ENCODE peak calls at places on chromosomes 11 and 22, in five cellular contexts. One of them, this sample, is unnamed.

GRCh38 chr22:27080191-27080590 is 422.8 kb downstream of the MIAT start:
- DNase-seq in fibroblast of mammary gland: no peak
- DNase-seq in AG04450: no peak
- DNase-seq in IMR-90: no peak
- DNase-seq in astrocyte of the cerebellum: no peak
- DNase-seq in this sample: no peak

GRCh38 chr11:92413757-92414513 is 189.3 kb downstream of the FAT3 start:
- DNase-seq in fibroblast of mammary gland: no peak
- DNase-seq in AG04450: no peak
- DNase-seq in IMR-90: no peak
- DNase-seq in astrocyte of the cerebellum: no peak
- DNase-seq in this sample: no peak

GRCh38 chr11:57370251-57370650 is 10.7 kb downstream of the PRG3 start:
- DNase-seq in fibroblast of mammary gland: peak
- DNase-seq in AG04450: no peak
- DNase-seq in IMR-90: peak
- DNase-seq in astrocyte of the cerebellum: no peak
- DNase-seq in this sample: no peak

GRCh38 chr22:26474687-26475086 is 8.9 kb downstream of the HPS4 start:
- DNase-seq in fibroblast of mammary gland: peak
- DNase-seq in AG04450: no peak
- DNase-seq in IMR-90: no peak
- DNase-seq in astrocyte of the cerebellum: no peak
- DNase-seq in this sample: no peak

GRCh38 chr11:64015935-64016468 is 19.7 kb upstream of the FLRT1 start:
- DNase-seq in fibroblast of mammary gland: no peak
- DNase-seq in AG04450: no peak
- DNase-seq in IMR-90: no peak
- DNase-seq in astrocyte of the cerebellum: no peak
- DNase-seq in this sample: no peak

GRCh38 chr11:36288442-36289225 is 590 bp downstream of the COMMD9 start:
- DNase-seq in fibroblast of mammary gland: no peak
- DNase-seq in AG04450: no peak
- DNase-seq in IMR-90: no peak
- DNase-seq in astrocyte of the cerebellum: no peak
- DNase-seq in this sample: no peak

GRCh38 chr11:13776134-13776815 is 107.8 kb downstream of the FAR1 start:
- DNase-seq in fibroblast of mammary gland: no peak
- DNase-seq in AG04450: no peak
- DNase-seq in IMR-90: no peak
- DNase-seq in astrocyte of the cerebellum: no peak
- DNase-seq in this sample: no peak

GRCh38 chr11:47595967-47596366 is 1.8 kb upstream of the C1QTNF4 start:
- DNase-seq in fibroblast of mammary gland: no peak
- DNase-seq in AG04450: no peak
- DNase-seq in IMR-90: no peak
- DNase-seq in astrocyte of the cerebellum: no peak
- DNase-seq in this sample: no peak

GRCh38 chr11:132962026-132962425 is 570.3 kb downstream of the OPCML start:
- DNase-seq in fibroblast of mammary gland: no peak
- DNase-seq in AG04450: peak
- DNase-seq in IMR-90: peak
- DNase-seq in astrocyte of the cerebellum: peak
- DNase-seq in this sample: no peak

GRCh38 chr22:46914916-46915894 is 152.8 kb downstream of the TBC1D22A start:
- DNase-seq in fibroblast of mammary gland: no peak
- DNase-seq in AG04450: no peak
- DNase-seq in IMR-90: no peak
- DNase-seq in astrocyte of the cerebellum: no peak
- DNase-seq in this sample: no peak

GRCh38 chr11:8828580-8829358 is 82.2 kb upstream of the AKIP1 start:
- DNase-seq in fibroblast of mammary gland: peak
- DNase-seq in AG04450: no peak
- DNase-seq in IMR-90: peak
- DNase-seq in astrocyte of the cerebellum: no peak
- DNase-seq in this sample: no peak

GRCh38 chr11:74506823-74507222 is 13.3 kb upstream of the LIPT2 start:
- DNase-seq in fibroblast of mammary gland: peak
- DNase-seq in AG04450: no peak
- DNase-seq in IMR-90: no peak
- DNase-seq in astrocyte of the cerebellum: no peak
- DNase-seq in this sample: no peak

GRCh38 chr11:10807629-10808552 is 835 bp downstream of the EIF4G2 start:
- DNase-seq in fibroblast of mammary gland: peak
- DNase-seq in AG04450: no peak
- DNase-seq in IMR-90: peak
- DNase-seq in astrocyte of the cerebellum: no peak
- DNase-seq in this sample: no peak

GRCh38 chr11:70170596-70171210 is 32.4 kb upstream of the FADD start:
- DNase-seq in fibroblast of mammary gland: no peak
- DNase-seq in AG04450: no peak
- DNase-seq in IMR-90: no peak
- DNase-seq in astrocyte of the cerebellum: no peak
- DNase-seq in this sample: no peak

GRCh38 chr11:33000181-33000580 is 15.5 kb upstream of the DEPDC7 start:
- DNase-seq in fibroblast of mammary gland: peak
- DNase-seq in AG04450: peak
- DNase-seq in IMR-90: peak
- DNase-seq in astrocyte of the cerebellum: peak
- DNase-seq in this sample: peak

GRCh38 chr11:11805228-11805627 is 36.5 kb upstream of the USP47 start:
- DNase-seq in fibroblast of mammary gland: no peak
- DNase-seq in AG04450: no peak
- DNase-seq in IMR-90: no peak
- DNase-seq in astrocyte of the cerebellum: no peak
- DNase-seq in this sample: no peak

GRCh38 chr22:27962268-27963191 is 43.5 kb upstream of the PITPNB start:
- DNase-seq in fibroblast of mammary gland: peak
- DNase-seq in AG04450: no peak
- DNase-seq in IMR-90: peak
- DNase-seq in astrocyte of the cerebellum: peak
- DNase-seq in this sample: no peak

GRCh38 chr11:75795276-75796090 is 19.5 kb upstream of the UVRAG start:
- DNase-seq in fibroblast of mammary gland: no peak
- DNase-seq in AG04450: no peak
- DNase-seq in IMR-90: no peak
- DNase-seq in astrocyte of the cerebellum: no peak
- DNase-seq in this sample: no peak

GRCh38 chr11:8826145-8826786 is 84.7 kb upstream of the AKIP1 start:
- DNase-seq in fibroblast of mammary gland: peak
- DNase-seq in AG04450: peak
- DNase-seq in IMR-90: peak
- DNase-seq in astrocyte of the cerebellum: no peak
- DNase-seq in this sample: no peak

GRCh38 chr22:40485813-40486610 is 115.6 kb downstream of the SGSM3 start:
- DNase-seq in fibroblast of mammary gland: peak
- DNase-seq in AG04450: no peak
- DNase-seq in IMR-90: peak
- DNase-seq in astrocyte of the cerebellum: peak
- DNase-seq in this sample: no peak

GRCh38 chr11:79287952-79288351 is 152.9 kb downstream of the TENM4 start:
- DNase-seq in fibroblast of mammary gland: no peak
- DNase-seq in AG04450: no peak
- DNase-seq in IMR-90: no peak
- DNase-seq in astrocyte of the cerebellum: no peak
- DNase-seq in this sample: no peak

GRCh38 chr22:47608421-47608820 is 846.0 kb downstream of the TBC1D22A start:
- DNase-seq in fibroblast of mammary gland: no peak
- DNase-seq in AG04450: no peak
- DNase-seq in IMR-90: no peak
- DNase-seq in astrocyte of the cerebellum: no peak
- DNase-seq in this sample: no peak

GRCh38 chr11:69638941-69639681 is 1.8 kb upstream of the CCND1 start:
- DNase-seq in fibroblast of mammary gland: peak
- DNase-seq in AG04450: peak
- DNase-seq in IMR-90: peak
- DNase-seq in astrocyte of the cerebellum: peak
- DNase-seq in this sample: peak

GRCh38 chr11:62601114-62601363 is 626 bp downstream of the MTA2 start:
- DNase-seq in fibroblast of mammary gland: no peak
- DNase-seq in AG04450: no peak
- DNase-seq in IMR-90: no peak
- DNase-seq in astrocyte of the cerebellum: no peak
- DNase-seq in this sample: no peak

GRCh38 chr11:134846776-134847722 is 435.0 kb upstream of the B3GAT1 start:
- DNase-seq in fibroblast of mammary gland: no peak
- DNase-seq in AG04450: no peak
- DNase-seq in IMR-90: no peak
- DNase-seq in astrocyte of the cerebellum: no peak
- DNase-seq in this sample: no peak

GRCh38 chr11:1729692-1730011 is 20.7 kb downstream of the IFITM10 start:
- DNase-seq in fibroblast of mammary gland: no peak
- DNase-seq in AG04450: no peak
- DNase-seq in IMR-90: no peak
- DNase-seq in astrocyte of the cerebellum: no peak
- DNase-seq in this sample: no peak

DNA sequence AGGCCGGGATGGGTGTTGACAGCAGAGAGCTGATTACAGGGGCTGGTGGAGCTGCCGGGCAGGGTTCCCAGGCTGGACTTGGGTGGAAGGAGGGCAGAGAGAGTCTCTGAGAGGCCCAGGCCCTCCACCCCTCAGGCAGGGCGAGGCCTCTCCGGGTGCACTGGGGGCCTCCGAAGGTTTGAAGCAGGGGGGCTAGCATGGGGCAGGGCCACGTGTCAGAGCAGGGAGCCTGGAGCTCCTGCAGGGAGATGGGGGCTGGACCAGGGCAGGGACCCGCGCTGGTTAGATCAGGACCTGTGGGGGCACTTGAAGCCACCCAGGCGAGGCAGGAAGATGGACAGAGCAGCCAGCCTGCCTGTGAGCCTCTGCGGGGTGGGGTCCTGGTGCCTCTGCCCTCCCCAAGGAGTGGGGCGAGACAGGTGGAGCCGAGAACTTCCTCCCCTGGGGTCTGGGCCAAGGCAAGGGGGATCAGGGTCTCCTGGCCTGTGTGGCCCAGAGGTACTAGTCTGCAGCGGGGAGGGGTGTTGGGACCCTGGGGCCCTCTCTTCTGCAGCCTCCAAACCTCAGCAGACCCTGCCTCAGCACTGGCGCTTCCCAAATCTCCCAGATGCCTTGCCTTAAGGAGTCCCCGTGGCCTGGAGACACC is 911 bp downstream of the PANX2 start:
- DNase-seq in fibroblast of mammary gland: no peak
- DNase-seq in AG04450: no peak
- DNase-seq in IMR-90: no peak
- DNase-seq in astrocyte of the cerebellum: no peak
- DNase-seq in this sample: no peak
- H3K4me3 ChIP-seq in fibroblast of mammary gland: no peak
- H3K4me3 ChIP-seq in AG04450: peak
- H3K4me3 ChIP-seq in IMR-90: peak
- H3K4me3 ChIP-seq in astrocyte of the cerebellum: no peak
- H3K4me3 ChIP-seq in this sample: no peak

DNA sequence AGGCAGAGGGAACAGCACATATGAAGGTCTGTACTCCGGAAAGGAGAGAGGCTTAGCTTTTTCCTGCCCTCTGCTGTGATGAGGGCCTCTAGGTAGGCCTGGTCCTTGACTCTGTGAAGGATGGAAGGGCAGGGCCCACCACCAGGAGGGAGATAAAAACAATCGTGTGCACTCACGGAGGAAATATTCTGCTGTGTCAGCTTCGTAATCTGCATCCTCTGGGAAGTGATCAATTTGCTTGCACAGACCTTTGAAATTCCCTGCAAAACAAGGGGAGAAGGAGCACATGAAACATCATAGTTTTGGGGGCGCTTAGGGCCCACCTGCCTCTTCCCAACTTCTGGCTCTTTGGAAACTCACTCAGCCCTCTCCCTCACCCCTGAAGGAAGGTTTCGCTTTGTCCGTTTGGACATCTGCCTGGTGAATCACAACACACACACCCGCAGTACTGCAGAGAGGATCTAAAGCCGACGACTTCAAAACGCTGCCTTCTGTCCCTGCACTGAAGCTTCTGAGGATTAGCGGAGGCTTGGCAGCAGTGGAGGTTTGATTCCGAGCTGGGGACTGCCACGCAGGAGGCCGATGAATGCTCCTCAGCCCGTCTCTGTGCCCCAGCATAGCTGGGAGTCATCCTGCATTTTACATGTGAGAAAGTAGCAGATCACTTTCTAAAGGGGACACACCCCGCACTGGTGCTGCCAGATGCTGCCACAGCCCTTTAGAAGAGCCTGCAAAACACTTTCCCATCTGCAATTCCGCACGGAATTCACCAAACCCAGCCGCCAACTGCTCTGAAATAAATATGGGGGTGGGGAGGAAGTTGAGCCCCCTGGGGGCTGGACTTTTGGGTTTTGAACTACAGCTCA is 58.6 kb upstream of the EIF3D start:
- DNase-seq in fibroblast of mammary gland: peak
- DNase-seq in AG04450: no peak
- DNase-seq in IMR-90: peak
- DNase-seq in astrocyte of the cerebellum: peak
- DNase-seq in this sample: no peak
- H3K4me3 ChIP-seq in fibroblast of mammary gland: peak
- H3K4me3 ChIP-seq in AG04450: peak
- H3K4me3 ChIP-seq in IMR-90: peak
- H3K4me3 ChIP-seq in astrocyte of the cerebellum: no peak
- H3K4me3 ChIP-seq in this sample: no peak

GRCh38 chr22:50272103-50272782 is 2.1 kb upstream of the MAPK11 start:
- DNase-seq in fibroblast of mammary gland: peak
- DNase-seq in AG04450: no peak
- DNase-seq in IMR-90: peak
- DNase-seq in astrocyte of the cerebellum: no peak
- DNase-seq in this sample: no peak
- H3K4me3 ChIP-seq in fibroblast of mammary gland: no peak
- H3K4me3 ChIP-seq in AG04450: no peak
- H3K4me3 ChIP-seq in IMR-90: no peak
- H3K4me3 ChIP-seq in astrocyte of the cerebellum: no peak
- H3K4me3 ChIP-seq in this sample: no peak

GRCh38 chr22:43995057-43995685 is 28.9 kb upstream of the PARVB start:
- DNase-seq in fibroblast of mammary gland: no peak
- DNase-seq in AG04450: no peak
- DNase-seq in IMR-90: no peak
- DNase-seq in astrocyte of the cerebellum: no peak
- DNase-seq in this sample: no peak

GRCh38 chr22:43994416-43994815 is 29.7 kb upstream of the PARVB start:
- DNase-seq in fibroblast of mammary gland: no peak
- DNase-seq in AG04450: no peak
- DNase-seq in IMR-90: no peak
- DNase-seq in astrocyte of the cerebellum: no peak
- DNase-seq in this sample: no peak

GRCh38 chr22:43996170-43996980 is 27.7 kb upstream of the PARVB start:
- DNase-seq in fibroblast of mammary gland: no peak
- DNase-seq in AG04450: no peak
- DNase-seq in IMR-90: no peak
- DNase-seq in astrocyte of the cerebellum: no peak
- DNase-seq in this sample: no peak

GRCh38 chr22:43996981-43997265 is 27.2 kb upstream of the PARVB start:
- DNase-seq in fibroblast of mammary gland: no peak
- DNase-seq in AG04450: no peak
- DNase-seq in IMR-90: no peak
- DNase-seq in astrocyte of the cerebellum: no peak
- DNase-seq in this sample: no peak

DNA sequence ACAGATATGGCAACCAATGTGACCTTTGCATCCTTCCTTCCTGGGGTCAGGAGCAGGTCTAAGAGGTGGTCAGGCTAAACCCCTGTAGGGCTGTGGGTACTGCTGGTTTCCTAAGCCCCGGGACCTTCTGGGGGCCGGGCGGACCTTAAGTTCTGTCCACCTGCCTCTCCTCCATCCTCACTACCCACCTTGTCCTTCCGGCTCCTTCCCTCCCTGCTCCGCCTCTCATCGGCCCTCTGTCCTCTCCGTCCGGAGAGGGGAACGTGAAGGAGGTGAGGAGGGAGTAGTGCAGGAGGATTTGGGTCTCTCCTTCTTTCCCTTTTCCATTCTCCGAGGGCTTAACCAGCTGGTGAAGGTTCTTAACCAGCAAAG is 28.3 kb upstream of the PARVB start:
- DNase-seq in fibroblast of mammary gland: no peak
- DNase-seq in AG04450: no peak
- DNase-seq in IMR-90: no peak
- DNase-seq in astrocyte of the cerebellum: no peak
- DNase-seq in this sample: no peak
- H3K4me3 ChIP-seq in fibroblast of mammary gland: no peak
- H3K4me3 ChIP-seq in AG04450: no peak
- H3K4me3 ChIP-seq in IMR-90: no peak
- H3K4me3 ChIP-seq in astrocyte of the cerebellum: no peak
- H3K4me3 ChIP-seq in this sample: no peak

This sample was measured in retinal pigment epithelial cell.